ENCODE peak calls at places on chromosomes 11 and 22, in six cellular contexts. J is lung, T is fibroblast of lung, M is A549, L is transverse colon, Q is fibroblast of the aortic adventitia. X is an unnamed sample.

GRCh38 chr11:92204731-92205130 is 19.9 kb upstream of the FAT3 start:
- DNase-seq in J (peak), T (peak), M (no peak), L (no peak), Q (peak), X (no peak)

GRCh38 chr11:47847892-47848635 is at the start of gene NUP160:
- DNase-seq in J (peak), T (peak), M (peak), L (peak), Q (peak), X (peak)

GRCh38 chr11:30017467-30017895 is 651 bp upstream of the KCNA4 start:
- DNase-seq in J (no peak), T (no peak), M (no peak), L (no peak), Q (no peak), X (no peak)

GRCh38 chr11:79006854-79007253 is 432.2 kb upstream of the NARS2 start:
- DNase-seq in J (no peak), T (no peak), M (no peak), L (no peak), Q (no peak), X (no peak)

GRCh38 chr11:94740975-94741707 is 27.0 kb upstream of the AMOTL1 start:
- DNase-seq in J (no peak), T (peak), M (peak), L (no peak), Q (peak), X (peak)

GRCh38 chr11:121630041-121630440 is 177.3 kb upstream of the SORL1-AS1 start:
- DNase-seq in J (no peak), T (peak), M (no peak), L (no peak), Q (peak), X (no peak)

GRCh38 chr11:27557223-27557622 is 50.7 kb upstream of the LIN7C start:
- DNase-seq in J (no peak), T (no peak), M (no peak), L (no peak), Q (no peak), X (no peak)

GRCh38 chr11:79413258-79413657 is 27.6 kb downstream of the TENM4 start:
- DNase-seq in J (peak), T (peak), M (no peak), L (peak), Q (peak), X (no peak)

GRCh38 chr22:33380789-33381530 is 322.8 kb upstream of the SYN3 start:
- DNase-seq in J (no peak), T (peak), M (peak), L (no peak), Q (peak), X (peak)

GRCh38 chr22:38056969-38057841 is at the start of gene PICK1:
- DNase-seq in J (peak), T (peak), M (peak), L (peak), Q (peak), X (peak)

GRCh38 chr11:6377902-6378694 is 12.2 kb upstream of the SMPD1 start:
- DNase-seq in J (no peak), T (no peak), M (no peak), L (no peak), Q (no peak), X (peak)

GRCh38 chr11:128852327-128853023 is 14.6 kb downstream of the KCNJ1 start:
- DNase-seq in J (no peak), T (no peak), M (no peak), L (no peak), Q (no peak), X (no peak)

GRCh38 chr11:127339376-127339775 is 338.8 kb upstream of the KIRREL3 start:
- DNase-seq in J (no peak), T (no peak), M (no peak), L (no peak), Q (no peak), X (no peak)

GRCh38 chr11:11500744-11501487 is 120.9 kb downstream of the GALNT18 start:
- DNase-seq in J (no peak), T (no peak), M (no peak), L (no peak), Q (no peak), X (no peak)

GRCh38 chr22:30481711-30482110 is 9.9 kb upstream of the SEC14L3 start:
- DNase-seq in J (no peak), T (peak), M (no peak), L (no peak), Q (no peak), X (no peak)

GRCh38 chr11:65864758-65865471 is 4.7 kb downstream of the MUS81 start:
- DNase-seq in J (no peak), T (no peak), M (no peak), L (no peak), Q (no peak), X (peak)

GRCh38 chr22:22397292-22397870 is 111.2 kb downstream of the ZNF280B start:
- DNase-seq in J (no peak), T (no peak), M (peak), L (no peak), Q (peak), X (no peak)

GRCh38 chr11:46736615-46737014 is 17.6 kb downstream of the F2 start:
- DNase-seq in J (no peak), T (no peak), M (no peak), L (no peak), Q (no peak), X (no peak)

GRCh38 chr22:24588756-24589481 is 4.0 kb downstream of the LRRC75B start:
- DNase-seq in J (no peak), T (no peak), M (no peak), L (no peak), Q (no peak), X (no peak)

GRCh38 chr22:50123119-50123518 is 33.3 kb downstream of the MOV10L1 start:
- DNase-seq in J (no peak), T (no peak), M (no peak), L (no peak), Q (no peak), X (no peak)

GRCh38 chr11:110092577-110093406 is at the start of gene ZC3H12C:
- DNase-seq in J (peak), T (peak), M (peak), L (peak), Q (peak), X (peak)

DNA sequence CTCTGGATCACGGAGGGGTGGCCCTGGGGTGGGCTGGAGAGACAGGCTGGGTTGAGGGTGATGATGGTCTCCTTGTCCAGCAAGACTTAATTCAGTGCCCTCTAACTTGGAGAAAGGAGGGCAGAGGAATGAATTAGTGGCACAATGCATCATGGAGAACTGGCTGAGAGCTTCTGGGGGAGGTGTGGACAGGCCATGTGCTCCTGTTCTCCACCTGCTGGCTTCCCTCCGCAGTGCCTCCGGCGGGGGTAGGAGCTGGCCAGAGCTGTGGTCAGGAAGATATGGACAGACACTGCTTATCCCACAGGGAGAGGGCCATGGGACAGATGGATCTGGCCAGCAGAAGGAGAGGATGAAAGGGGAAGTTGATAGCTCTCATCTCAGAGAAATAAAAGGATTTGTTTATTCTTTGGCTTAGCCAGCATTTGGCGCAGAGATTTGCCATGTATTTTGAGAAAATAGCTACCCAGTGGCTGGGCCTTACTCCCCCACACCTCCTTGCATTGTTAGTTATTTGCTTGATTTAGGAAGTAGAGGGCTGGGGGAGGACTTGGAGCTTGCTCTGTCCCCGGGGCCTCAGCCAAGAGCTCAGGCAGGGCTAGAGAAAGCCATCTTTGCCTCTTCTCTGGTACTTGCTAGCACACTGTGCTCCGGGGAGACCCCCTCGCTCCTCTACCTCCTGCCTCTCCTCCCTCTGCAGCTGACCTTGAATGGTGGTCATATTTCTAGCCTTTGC is 93.2 kb downstream of the SCN3B start:
- DNase-seq in J (no peak), T (no peak), M (no peak), L (no peak), Q (peak), X (no peak)
- TF ChIP-seq CTCF in J (no peak), T (peak), M (no peak), L (no peak), Q (peak), X (no peak)

GRCh38 chr11:115745041-115745440 is 240.8 kb upstream of the CADM1 start:
- DNase-seq in J (no peak), T (no peak), M (no peak), L (no peak), Q (no peak), X (no peak)
- H3K4me3 ChIP-seq in J (no peak), T (no peak), M (no peak), L (no peak), Q (no peak), X (no peak)

DNA sequence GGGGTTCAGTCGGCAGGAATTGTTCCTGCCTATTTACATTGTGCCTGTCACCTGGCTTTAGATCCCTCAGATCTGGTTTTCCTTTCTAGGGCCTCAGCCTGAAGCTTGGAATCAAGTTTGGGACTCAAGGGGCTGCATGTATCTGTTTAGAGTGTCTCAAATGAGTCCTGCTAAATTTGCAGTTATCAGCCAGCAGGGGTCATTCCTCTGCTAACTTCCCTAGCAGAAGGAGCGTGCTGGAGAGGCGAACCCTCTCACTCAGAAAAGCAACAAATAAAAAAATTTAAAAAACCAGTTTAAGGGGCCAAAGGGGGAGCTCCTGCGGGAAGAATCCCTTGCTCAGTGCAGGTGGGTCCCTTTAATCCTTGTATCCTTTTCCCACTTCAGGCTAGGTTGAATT is 1220.2 kb downstream of the JRKL start:
- DNase-seq in J (no peak), T (peak), M (peak), L (no peak), Q (peak), X (peak)
- TF ChIP-seq CTCF in J (no peak), T (no peak), M (no peak), L (no peak), Q (no peak), X (peak)

DNA sequence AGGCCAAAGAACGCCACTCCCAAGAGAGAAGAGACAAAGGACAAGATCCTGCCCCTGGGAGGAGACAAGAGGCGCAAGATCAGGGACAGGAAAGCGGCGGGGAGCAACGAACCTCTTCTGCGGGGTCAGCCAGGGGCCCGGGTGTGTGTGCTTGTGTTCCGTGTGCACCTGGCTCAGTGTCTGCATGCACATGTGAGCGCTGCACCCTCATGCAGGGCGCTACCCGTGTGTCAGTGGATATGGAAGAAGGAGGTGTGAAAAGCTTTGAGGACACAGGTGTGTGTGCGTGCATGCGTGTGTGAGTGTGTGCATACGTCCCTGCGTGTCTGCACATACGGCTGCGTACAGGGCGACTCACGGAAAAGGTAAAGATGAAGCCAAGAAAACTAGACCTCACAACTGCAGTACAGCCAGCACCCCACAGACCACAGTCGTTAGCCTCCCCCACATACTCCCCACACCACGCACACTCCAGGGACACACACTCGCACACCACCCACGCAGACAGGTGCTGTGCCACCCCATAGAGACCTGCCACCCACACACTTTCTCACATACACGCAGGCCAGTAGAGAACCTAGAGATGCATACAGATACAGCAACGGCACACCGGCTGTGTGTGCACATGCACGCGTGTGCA is 11.0 kb upstream of the IGSF9B start:
- DNase-seq in J (no peak), T (no peak), M (no peak), L (no peak), Q (no peak), X (no peak)
- H3K4me3 ChIP-seq in J (no peak), T (no peak), M (no peak), L (no peak), Q (no peak), X (no peak)

GRCh38 chr22:20216863-20217499 is 51.1 kb downstream of the RTN4R start:
- DNase-seq in J (no peak), T (no peak), M (no peak), L (no peak), Q (no peak), X (no peak)

GRCh38 chr22:20213833-20214708 is 54.0 kb downstream of the RTN4R start:
- DNase-seq in J (no peak), T (no peak), M (no peak), L (no peak), Q (no peak), X (peak)

GRCh38 chr22:20217563-20217962 is 50.6 kb downstream of the RTN4R start:
- DNase-seq in J (no peak), T (no peak), M (no peak), L (no peak), Q (no peak), X (no peak)

GRCh38 chr22:20214853-20215252 is 53.3 kb downstream of the RTN4R start:
- DNase-seq in J (no peak), T (no peak), M (no peak), L (no peak), Q (no peak), X (no peak)

DNA sequence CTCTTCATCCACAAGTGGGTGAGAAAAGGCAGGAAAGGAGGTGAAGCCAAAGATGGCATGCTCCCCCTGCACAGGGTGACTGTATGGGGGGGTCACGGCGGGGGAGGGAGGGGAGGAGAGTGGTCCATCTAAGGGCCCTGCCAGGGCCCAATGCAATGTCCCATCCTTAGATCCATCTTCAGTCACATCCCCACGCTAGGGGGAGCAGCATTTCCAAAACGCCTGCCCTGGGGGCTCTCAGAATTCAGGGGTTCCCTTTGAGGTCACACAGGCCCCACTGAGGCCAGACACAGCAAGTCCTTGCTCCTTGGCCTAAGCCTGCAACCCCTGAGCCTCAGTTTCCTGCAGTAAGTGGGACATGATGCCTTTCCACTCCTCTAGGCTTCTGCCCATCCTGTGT is 52.4 kb downstream of the RTN4R start:
- DNase-seq in J (no peak), T (no peak), M (no peak), L (no peak), Q (no peak), X (no peak)
- TF ChIP-seq CTCF in J (no peak), T (no peak), M (no peak), L (no peak), Q (no peak), X (peak)

GRCh38 chr11:63761870-63762661 is 6.5 kb downstream of the ZFTA start:
- DNase-seq in J (no peak), T (peak), M (no peak), L (peak), Q (no peak), X (no peak)
- H3K4me3 ChIP-seq in J (no peak), T (peak), M (no peak), L (peak), Q (peak), X (no peak)

GRCh38 chr11:111359223-111360149 is 19.6 kb downstream of the POU2AF1 start:
- DNase-seq in J (no peak), T (no peak), M (no peak), L (no peak), Q (no peak), X (peak)
- TF ChIP-seq CTCF in J (no peak), T (no peak), M (no peak), L (no peak), Q (no peak), X (no peak)

GRCh38 chr22:42645341-42645937 is 3.8 kb downstream of the CYB5R3 start:
- DNase-seq in J (no peak), T (no peak), M (no peak), L (no peak), Q (no peak), X (no peak)

GRCh38 chr22:42643632-42644421 is 3.4 kb upstream of the ATP5MGL start:
- DNase-seq in J (no peak), T (no peak), M (no peak), L (no peak), Q (no peak), X (no peak)

GRCh38 chr22:42642801-42643631 is 2.6 kb upstream of the ATP5MGL start:
- DNase-seq in J (no peak), T (no peak), M (no peak), L (no peak), Q (no peak), X (peak)

GRCh38 chr22:42645938-42646568 is 3.1 kb downstream of the CYB5R3 start:
- DNase-seq in J (no peak), T (no peak), M (no peak), L (peak), Q (no peak), X (no peak)

DNA sequence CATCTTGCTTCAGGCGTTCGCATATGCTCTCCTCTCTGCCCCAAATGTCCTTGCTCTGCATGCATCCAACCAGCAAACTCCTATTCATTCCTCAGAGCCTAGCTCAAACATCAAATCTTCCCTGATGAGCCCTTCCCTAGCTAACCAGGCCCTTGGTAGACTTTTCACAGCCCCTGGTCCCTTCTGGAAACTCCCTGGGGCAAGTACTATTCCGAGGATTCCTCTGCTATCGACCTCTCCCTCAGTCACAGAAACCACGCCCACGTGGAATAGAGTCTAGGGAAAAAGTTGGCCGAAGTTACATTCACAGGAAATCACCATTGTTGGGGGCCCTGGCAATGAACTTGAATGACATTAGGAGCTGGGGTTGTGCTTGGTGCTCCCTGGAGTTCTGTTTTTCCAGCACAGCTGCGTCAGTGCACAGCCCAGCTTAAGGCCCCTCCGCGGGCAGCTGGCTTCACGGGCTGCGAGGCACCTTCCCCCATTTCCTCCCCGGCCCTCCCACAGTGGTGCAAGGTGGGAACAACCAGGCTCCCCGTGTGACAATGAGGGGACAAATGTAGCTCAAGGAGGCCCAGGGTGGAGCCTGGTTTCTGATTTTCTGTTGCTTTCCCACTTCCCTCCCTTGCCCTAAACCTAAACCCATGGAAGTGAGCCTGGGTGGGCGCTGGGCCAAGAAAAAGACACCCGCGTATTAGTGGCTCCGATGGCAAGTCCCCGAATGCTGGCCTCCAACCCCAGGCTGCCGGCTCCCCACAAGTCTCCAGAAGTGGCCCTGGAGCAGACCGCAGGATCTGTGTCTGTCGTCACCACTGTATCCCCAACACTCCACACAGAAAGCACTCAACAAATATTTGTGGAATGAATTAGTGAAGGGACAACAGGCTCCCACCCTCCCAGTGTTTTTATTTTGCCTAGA is 4.3 kb upstream of the ATP5MGL start:
- DNase-seq in J (peak), T (peak), M (no peak), L (peak), Q (peak), X (no peak)
- H3K4me3 ChIP-seq in J (no peak), T (no peak), M (no peak), L (no peak), Q (peak), X (no peak)

DNA sequence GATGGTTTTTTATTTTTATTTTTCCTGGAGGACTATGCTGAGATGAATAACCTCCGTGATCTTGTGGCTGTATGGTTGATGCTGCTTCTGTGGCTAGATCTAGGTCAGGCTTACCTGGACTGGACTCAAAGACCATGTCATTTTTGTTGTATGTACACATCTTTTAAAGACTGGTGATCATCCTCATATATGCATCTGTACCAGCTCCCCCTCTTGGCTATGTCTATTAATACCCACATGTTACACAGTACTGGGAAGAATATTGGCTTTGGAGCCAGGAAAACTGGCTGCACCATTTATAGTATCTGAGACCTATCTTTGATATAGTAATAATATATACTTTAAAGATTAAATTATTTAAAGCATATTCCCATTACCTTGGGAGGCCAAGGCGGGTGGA is 18.4 kb upstream of the PITPNB start:
- DNase-seq in J (no peak), T (no peak), M (no peak), L (no peak), Q (no peak), X (no peak)
- TF ChIP-seq CTCF in J (no peak), T (no peak), M (no peak), L (no peak), Q (peak), X (no peak)

GRCh38 chr11:2377511-2378443 is 667 bp downstream of the CD81 start:
- DNase-seq in J (no peak), T (peak), M (peak), L (peak), Q (no peak), X (peak)
- H3K4me3 ChIP-seq in J (peak), T (peak), M (peak), L (peak), Q (peak), X (peak)

X was measured in GM12865.